ENCODE peak calls at places on chromosomes 1 and 21, in six cellular contexts. B is CD8-positive, alpha-beta T cell; P is IMR-90; D is transverse colon; W is mesendoderm; O is tibial artery. A is an unnamed sample.

GRCh38 chr1:26959722-26960624 is at the start of gene KDF1:
- DNase-seq in B (peak), P (no peak), D (peak), W (peak), O (no peak), A (no peak)

GRCh38 chr1:8323706-8324105 is 5.8 kb downstream of the SLC45A1 start:
- DNase-seq in B (no peak), P (no peak), D (no peak), W (no peak), O (peak), A (no peak)

GRCh38 chr1:97190326-97190725 is 468.7 kb downstream of the PTBP2 start:
- DNase-seq in B (no peak), P (peak), D (no peak), W (peak), O (no peak), A (no peak)

GRCh38 chr1:184270556-184270955 is 116.3 kb upstream of the C1orf21 start:
- DNase-seq in B (no peak), P (peak), D (no peak), W (peak), O (no peak), A (no peak)

GRCh38 chr1:210598135-210598652 is 269.5 kb downstream of the HHAT start:
- DNase-seq in B (no peak), P (peak), D (peak), W (peak), O (peak), A (no peak)

GRCh38 chr1:66396212-66396890 is 137.6 kb upstream of the SGIP1 start:
- DNase-seq in B (no peak), P (no peak), D (no peak), W (no peak), O (no peak), A (no peak)

GRCh38 chr1:175824079-175824478 is 80.7 kb upstream of the TNR start:
- DNase-seq in B (no peak), P (no peak), D (no peak), W (peak), O (no peak), A (no peak)

GRCh38 chr1:37606481-37607263 is 10.9 kb upstream of the GNL2 start:
- DNase-seq in B (no peak), P (peak), D (no peak), W (no peak), O (no peak), A (no peak)

GRCh38 chr1:92482665-92483441 is 3.9 kb downstream of the GFI1 start:
- DNase-seq in B (no peak), P (no peak), D (peak), W (peak), O (no peak), A (no peak)

GRCh38 chr21:38297193-38297592 is 40.4 kb downstream of the KCNJ15 start:
- DNase-seq in B (no peak), P (peak), D (no peak), W (no peak), O (no peak), A (no peak)

DNA sequence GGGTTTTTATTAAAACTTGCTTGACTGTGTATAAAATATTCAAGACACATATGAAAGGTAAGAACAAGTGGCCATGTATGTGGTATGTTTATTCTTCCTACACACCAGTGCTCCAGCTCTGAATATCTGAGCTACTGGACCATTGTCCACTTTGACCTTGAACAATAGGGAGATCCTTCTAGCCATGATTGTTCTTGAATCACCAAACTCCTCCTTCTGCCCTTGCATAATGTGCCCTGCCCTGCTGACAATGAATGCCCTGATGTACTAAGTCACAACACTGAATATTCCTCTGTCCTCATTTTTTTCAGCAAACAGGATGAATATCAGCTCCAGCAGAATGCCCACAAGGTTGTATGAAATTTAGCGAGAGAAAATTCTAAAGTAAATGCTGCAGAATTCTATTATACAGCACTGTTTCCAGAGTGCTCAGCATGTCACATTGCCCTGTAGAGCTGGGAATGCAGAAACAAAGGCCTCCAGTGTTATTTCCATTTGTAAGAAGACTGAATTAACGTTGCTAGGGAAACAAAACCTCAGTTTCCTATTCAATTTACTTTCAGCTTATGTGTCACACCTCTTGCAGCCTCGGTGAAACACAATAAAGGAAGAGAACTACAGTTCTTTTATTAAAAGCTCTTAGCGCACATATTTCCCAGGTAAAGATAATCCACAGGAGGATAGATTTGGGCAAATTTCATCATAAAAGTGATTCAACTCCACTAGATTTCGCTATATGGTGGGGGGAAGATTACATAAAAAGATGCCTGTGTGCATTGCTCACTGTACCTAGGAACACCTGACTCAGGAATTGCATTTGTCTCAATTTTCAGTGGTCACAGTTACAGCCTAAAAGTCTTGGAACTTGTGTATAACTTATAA is 187.4 kb upstream of the ATP1B1 start:
- DNase-seq in B (no peak), P (no peak), D (no peak), W (peak), O (no peak), A (no peak)
- H3K27ac ChIP-seq in B (no peak), P (no peak), D (no peak), W (no peak), O (no peak), A (peak)

GRCh38 chr1:33177996-33178540 is 3.8 kb downstream of the TRIM62 start:
- DNase-seq in B (no peak), P (no peak), D (no peak), W (no peak), O (no peak), A (no peak)
- H3K27ac ChIP-seq in B (no peak), P (no peak), D (no peak), W (no peak), O (no peak), A (peak)

GRCh38 chr1:3125546-3126368 is 56.8 kb downstream of the PRDM16 start:
- DNase-seq in B (no peak), P (no peak), D (no peak), W (peak), O (no peak), A (no peak)
- H3K27ac ChIP-seq in B (no peak), P (no peak), D (no peak), W (no peak), O (peak), A (peak)

DNA sequence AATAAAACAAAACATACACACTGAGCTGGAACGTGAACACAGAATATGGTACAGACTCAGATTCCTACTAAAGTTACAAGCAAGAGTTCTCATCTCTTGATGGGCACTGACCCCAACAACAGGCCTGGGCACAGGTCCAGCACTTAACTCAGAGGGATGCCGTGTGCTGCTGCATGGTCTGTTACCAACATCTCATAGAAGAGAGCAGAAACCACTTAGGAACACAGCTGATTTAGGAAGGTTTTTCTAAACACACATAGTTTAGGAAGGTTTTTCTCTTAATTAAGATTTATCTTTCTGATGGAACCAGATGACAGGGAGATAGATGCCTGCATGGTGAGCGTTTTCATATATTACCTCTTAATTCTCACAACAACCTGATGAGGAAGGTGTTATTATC is 1.5 kb downstream of the GCLM start:
- DNase-seq in B (no peak), P (peak), D (no peak), W (no peak), O (no peak), A (no peak)
- H3K27ac ChIP-seq in B (no peak), P (peak), D (no peak), W (no peak), O (no peak), A (no peak)

A was measured in caudate nucleus.